ENCODE peak calls at places on chromosomes 7 and 10, in five cellular contexts. One of them, this sample, is unnamed. For H3K36me3, the result is how much of the 10 kb centered on the place peaks cover.

GRCh38 chr10:7458554-7458953 is 47.7 kb upstream of the SFMBT2 start:
- DNase-seq in Peyer's patch: no peak
- DNase-seq in uterus: no peak
- DNase-seq in transverse colon: no peak
- DNase-seq in IMR-90: peak
- DNase-seq in this sample: no peak

GRCh38 chr10:69141304-69141703 is 17.3 kb downstream of the VPS26A start:
- DNase-seq in Peyer's patch: no peak
- DNase-seq in uterus: no peak
- DNase-seq in transverse colon: no peak
- DNase-seq in IMR-90: no peak
- DNase-seq in this sample: no peak

GRCh38 chr7:125383324-125383723 is 453.7 kb upstream of the POT1 start:
- DNase-seq in Peyer's patch: no peak
- DNase-seq in uterus: no peak
- DNase-seq in transverse colon: no peak
- DNase-seq in IMR-90: no peak
- DNase-seq in this sample: no peak

GRCh38 chr7:27073066-27073465 is 22.7 kb downstream of the HOXA1 start:
- DNase-seq in Peyer's patch: no peak
- DNase-seq in uterus: no peak
- DNase-seq in transverse colon: no peak
- DNase-seq in IMR-90: no peak
- DNase-seq in this sample: no peak

GRCh38 chr10:63094405-63094804 is 38.7 kb upstream of the NRBF2 start:
- DNase-seq in Peyer's patch: no peak
- DNase-seq in uterus: no peak
- DNase-seq in transverse colon: no peak
- DNase-seq in IMR-90: no peak
- DNase-seq in this sample: no peak

GRCh38 chr10:100571069-100571817 is 35.5 kb downstream of the HIF1AN start:
- DNase-seq in Peyer's patch: peak
- DNase-seq in uterus: no peak
- DNase-seq in transverse colon: no peak
- DNase-seq in IMR-90: no peak
- DNase-seq in this sample: no peak

GRCh38 chr7:41437257-41438196 is 265.4 kb downstream of the INHBA start:
- DNase-seq in Peyer's patch: no peak
- DNase-seq in uterus: no peak
- DNase-seq in transverse colon: no peak
- DNase-seq in IMR-90: no peak
- DNase-seq in this sample: no peak

GRCh38 chr10:21292763-21293517 is 232.5 kb downstream of the SKIDA1 start:
- DNase-seq in Peyer's patch: peak
- DNase-seq in uterus: peak
- DNase-seq in transverse colon: peak
- DNase-seq in IMR-90: peak
- DNase-seq in this sample: peak

GRCh38 chr7:157692156-157693011 is 355.6 kb downstream of the DNAJB6 start:
- DNase-seq in Peyer's patch: peak
- DNase-seq in uterus: peak
- DNase-seq in transverse colon: no peak
- DNase-seq in IMR-90: no peak
- DNase-seq in this sample: no peak

GRCh38 chr10:59387951-59388431 is 25.6 kb upstream of the FAM13C start:
- DNase-seq in Peyer's patch: no peak
- DNase-seq in uterus: no peak
- DNase-seq in transverse colon: no peak
- DNase-seq in IMR-90: peak
- DNase-seq in this sample: peak

GRCh38 chr10:53233759-53234158 is 461.2 kb upstream of the MBL2 start:
- DNase-seq in Peyer's patch: no peak
- DNase-seq in uterus: no peak
- DNase-seq in transverse colon: no peak
- DNase-seq in IMR-90: no peak
- DNase-seq in this sample: no peak

GRCh38 chr10:123496336-123496735 is 169.8 kb upstream of the GPR26 start:
- DNase-seq in Peyer's patch: no peak
- DNase-seq in uterus: no peak
- DNase-seq in transverse colon: no peak
- DNase-seq in IMR-90: no peak
- DNase-seq in this sample: no peak

GRCh38 chr7:36272211-36272566 is 117.5 kb upstream of the ANLN start:
- DNase-seq in Peyer's patch: no peak
- DNase-seq in uterus: no peak
- DNase-seq in transverse colon: no peak
- DNase-seq in IMR-90: no peak
- DNase-seq in this sample: no peak

GRCh38 chr7:106344206-106344605 is 59.4 kb upstream of the NAMPT start:
- DNase-seq in Peyer's patch: no peak
- DNase-seq in uterus: no peak
- DNase-seq in transverse colon: no peak
- DNase-seq in IMR-90: no peak
- DNase-seq in this sample: no peak

GRCh38 chr7:64308019-64308275 is 5.8 kb upstream of the ZNF736 start:
- DNase-seq in Peyer's patch: no peak
- DNase-seq in uterus: no peak
- DNase-seq in transverse colon: peak
- DNase-seq in IMR-90: no peak
- DNase-seq in this sample: peak

GRCh38 chr10:7260412-7260900 is 150.4 kb downstream of the SFMBT2 start:
- DNase-seq in Peyer's patch: peak
- DNase-seq in uterus: peak
- DNase-seq in transverse colon: peak
- DNase-seq in IMR-90: peak
- DNase-seq in this sample: peak

GRCh38 chr10:49534670-49535381 is 4.1 kb downstream of the ERCC6 start:
- DNase-seq in Peyer's patch: no peak
- DNase-seq in uterus: no peak
- DNase-seq in transverse colon: no peak
- DNase-seq in IMR-90: peak
- DNase-seq in this sample: no peak

GRCh38 chr7:14841086-14841485 is 61.5 kb downstream of the DGKB start:
- DNase-seq in Peyer's patch: no peak
- DNase-seq in uterus: no peak
- DNase-seq in transverse colon: no peak
- DNase-seq in IMR-90: no peak
- DNase-seq in this sample: no peak

GRCh38 chr7:21480693-21481403 is 53.0 kb downstream of the SP4 start:
- DNase-seq in Peyer's patch: no peak
- DNase-seq in uterus: no peak
- DNase-seq in transverse colon: no peak
- DNase-seq in IMR-90: no peak
- DNase-seq in this sample: no peak

GRCh38 chr7:144026203-144026883 is 22.4 kb upstream of the OR2A5 start:
- DNase-seq in Peyer's patch: no peak
- DNase-seq in uterus: no peak
- DNase-seq in transverse colon: no peak
- DNase-seq in IMR-90: no peak
- DNase-seq in this sample: no peak

GRCh38 chr10:5525581-5526271 is 965 bp downstream of the CALML3 start:
- DNase-seq in Peyer's patch: peak
- DNase-seq in uterus: no peak
- DNase-seq in transverse colon: peak
- DNase-seq in IMR-90: no peak
- DNase-seq in this sample: no peak

GRCh38 chr7:116588641-116589594 is 64.1 kb downstream of the CAV1 start:
- DNase-seq in Peyer's patch: no peak
- DNase-seq in uterus: no peak
- DNase-seq in transverse colon: no peak
- DNase-seq in IMR-90: peak
- DNase-seq in this sample: no peak

GRCh38 chr10:121927361-121927840 is 430 bp downstream of the ATE1 start:
- DNase-seq in Peyer's patch: peak
- DNase-seq in uterus: peak
- DNase-seq in transverse colon: peak
- DNase-seq in IMR-90: peak
- DNase-seq in this sample: peak

GRCh38 chr7:157840174-157840912 is 503.5 kb downstream of the DNAJB6 start:
- DNase-seq in Peyer's patch: no peak
- DNase-seq in uterus: no peak
- DNase-seq in transverse colon: no peak
- DNase-seq in IMR-90: no peak
- DNase-seq in this sample: no peak

GRCh38 chr7:7157177-7157886 is 25.0 kb upstream of the C1GALT1 start:
- DNase-seq in Peyer's patch: peak
- DNase-seq in uterus: no peak
- DNase-seq in transverse colon: peak
- DNase-seq in IMR-90: peak
- DNase-seq in this sample: no peak

GRCh38 chr7:95199779-95200558 is 124.4 kb downstream of the PON1 start:
- DNase-seq in Peyer's patch: no peak
- DNase-seq in uterus: peak
- DNase-seq in transverse colon: peak
- DNase-seq in IMR-90: peak
- DNase-seq in this sample: peak

GRCh38 chr7:91685544-91685943 is 195.0 kb downstream of the MTERF1 start:
- DNase-seq in Peyer's patch: no peak
- DNase-seq in uterus: no peak
- DNase-seq in transverse colon: no peak
- DNase-seq in IMR-90: peak
- DNase-seq in this sample: peak

GRCh38 chr7:135773451-135773850 is 24.8 kb upstream of the FAM180A start:
- DNase-seq in Peyer's patch: no peak
- DNase-seq in uterus: no peak
- DNase-seq in transverse colon: peak
- DNase-seq in IMR-90: peak
- DNase-seq in this sample: no peak

GRCh38 chr10:69411476-69411875 is 5.2 kb downstream of the TACR2 start:
- DNase-seq in Peyer's patch: no peak
- DNase-seq in uterus: peak
- DNase-seq in transverse colon: no peak
- DNase-seq in IMR-90: no peak
- DNase-seq in this sample: no peak

GRCh38 chr7:92275327-92275726 is 29.6 kb downstream of the ANKIB1 start:
- DNase-seq in Peyer's patch: no peak
- DNase-seq in uterus: no peak
- DNase-seq in transverse colon: no peak
- DNase-seq in IMR-90: no peak
- DNase-seq in this sample: no peak

GRCh38 chr10:17062493-17063487 is 66.8 kb downstream of the CUBN start:
- DNase-seq in Peyer's patch: no peak
- DNase-seq in uterus: peak
- DNase-seq in transverse colon: no peak
- DNase-seq in IMR-90: peak
- DNase-seq in this sample: no peak

GRCh38 chr10:64394744-64395143 is 873.5 kb downstream of the REEP3 start:
- DNase-seq in Peyer's patch: no peak
- DNase-seq in uterus: no peak
- DNase-seq in transverse colon: no peak
- DNase-seq in IMR-90: peak
- DNase-seq in this sample: no peak

GRCh38 chr10:129253551-129254179 is 213.4 kb upstream of the MGMT start:
- DNase-seq in Peyer's patch: no peak
- DNase-seq in uterus: no peak
- DNase-seq in transverse colon: no peak
- DNase-seq in IMR-90: no peak
- DNase-seq in this sample: no peak

GRCh38 chr7:5827755-5828154 is 46.3 kb upstream of the RNF216 start:
- DNase-seq in Peyer's patch: peak
- DNase-seq in uterus: no peak
- DNase-seq in transverse colon: peak
- DNase-seq in IMR-90: no peak
- DNase-seq in this sample: no peak

GRCh38 chr10:76632158-76633051 is 1005.2 kb downstream of the KCNMA1 start:
- DNase-seq in Peyer's patch: no peak
- DNase-seq in uterus: no peak
- DNase-seq in transverse colon: peak
- DNase-seq in IMR-90: no peak
- DNase-seq in this sample: peak

GRCh38 chr7:37775921-37776320 is 72.5 kb upstream of the NME8 start:
- DNase-seq in Peyer's patch: no peak
- DNase-seq in uterus: no peak
- DNase-seq in transverse colon: no peak
- DNase-seq in IMR-90: no peak
- DNase-seq in this sample: no peak

GRCh38 chr7:2701832-2702593 is 14.0 kb downstream of the AMZ1 start:
- DNase-seq in Peyer's patch: no peak
- DNase-seq in uterus: no peak
- DNase-seq in transverse colon: no peak
- DNase-seq in IMR-90: peak
- DNase-seq in this sample: peak

GRCh38 chr7:77808517-77808916 is 9.9 kb downstream of the PHTF2 start:
- DNase-seq in Peyer's patch: no peak
- DNase-seq in uterus: no peak
- DNase-seq in transverse colon: no peak
- DNase-seq in IMR-90: no peak
- DNase-seq in this sample: no peak
- H3K36me3 ChIP-seq in Peyer's patch: under half
- H3K36me3 ChIP-seq in uterus: under half
- H3K36me3 ChIP-seq in transverse colon: under half
- H3K36me3 ChIP-seq in IMR-90: under half
- H3K36me3 ChIP-seq in this sample: under half

DNA sequence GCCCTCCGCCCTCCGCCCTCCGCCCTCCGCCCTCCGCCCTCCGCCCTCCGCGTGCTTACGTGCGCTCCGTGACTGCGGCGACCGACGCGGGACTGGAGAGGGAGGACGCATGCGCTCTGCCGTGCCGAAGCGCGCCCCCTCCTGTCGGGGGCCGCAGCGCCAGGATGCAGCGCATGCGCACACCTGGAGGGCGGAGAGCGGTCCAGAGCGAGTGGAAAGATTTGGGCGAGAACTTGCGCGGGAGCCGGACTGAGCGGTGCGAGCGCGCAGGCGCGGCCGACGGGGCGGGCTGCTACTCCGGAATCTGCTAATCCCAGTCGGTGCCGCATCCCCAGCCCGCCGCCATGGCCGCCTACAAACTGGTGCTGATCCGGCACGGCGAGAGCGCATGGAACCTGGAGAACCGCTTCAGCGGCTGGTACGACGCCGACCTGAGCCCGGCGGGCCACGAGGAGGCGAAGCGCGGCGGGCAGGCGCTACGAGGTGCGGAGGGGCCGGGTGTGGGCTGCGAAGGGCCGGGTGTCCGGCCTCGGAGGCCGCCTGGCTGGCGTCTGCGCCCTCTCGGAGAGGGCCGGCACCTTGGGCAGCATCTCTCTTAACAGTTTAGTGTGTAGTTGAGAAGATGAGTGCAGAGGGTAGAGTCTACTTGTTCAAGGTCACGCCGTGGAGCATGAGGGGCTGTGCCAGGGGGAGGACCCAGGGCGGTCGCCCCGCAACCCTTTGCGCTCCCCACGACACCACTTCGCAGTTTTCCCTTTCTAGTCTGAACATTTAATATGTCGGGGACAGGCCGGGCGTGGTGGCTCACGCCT is at the start of gene PGAM1:
- DNase-seq in Peyer's patch: peak
- DNase-seq in uterus: peak
- DNase-seq in transverse colon: peak
- DNase-seq in IMR-90: peak
- DNase-seq in this sample: peak
- TF ChIP-seq POLR2A in Peyer's patch: peak
- TF ChIP-seq POLR2A in uterus: peak
- TF ChIP-seq POLR2A in transverse colon: peak
- TF ChIP-seq POLR2A in IMR-90: peak
- TF ChIP-seq POLR2A in this sample: peak

GRCh38 chr7:71430246-71430645 is 298.3 kb downstream of the GALNT17 start:
- DNase-seq in Peyer's patch: no peak
- DNase-seq in uterus: no peak
- DNase-seq in transverse colon: no peak
- DNase-seq in IMR-90: no peak
- DNase-seq in this sample: no peak
- H3K36me3 ChIP-seq in Peyer's patch: under half
- H3K36me3 ChIP-seq in uterus: under half
- H3K36me3 ChIP-seq in transverse colon: under half
- H3K36me3 ChIP-seq in IMR-90: under half
- H3K36me3 ChIP-seq in this sample: under half

GRCh38 chr10:73998623-73999622 is 1.0 kb downstream of the VCL start:
- DNase-seq in Peyer's patch: peak
- DNase-seq in uterus: peak
- DNase-seq in transverse colon: peak
- DNase-seq in IMR-90: peak
- DNase-seq in this sample: peak
- TF ChIP-seq POLR2A in Peyer's patch: peak
- TF ChIP-seq POLR2A in uterus: peak
- TF ChIP-seq POLR2A in transverse colon: peak
- TF ChIP-seq POLR2A in IMR-90: peak
- TF ChIP-seq POLR2A in this sample: no peak

This sample was measured in adrenal gland.